ENCODE peak calls at places on chromosomes 3 and 15, in four cellular contexts. O is endodermal cell, X is uterus, Y is neural progenitor cell. F is an unnamed sample. For H3K36me3, the result is how much of the 10 kb centered on the place peaks cover.

GRCh38 chr3:169825316-169825715 is 12.6 kb upstream of the LRRC34 start:
- DNase-seq in O (no peak), X (no peak), Y (no peak), F (no peak)

GRCh38 chr3:27990837-27991236 is 250.6 kb upstream of the CMC1 start:
- DNase-seq in O (no peak), X (no peak), Y (no peak), F (no peak)

GRCh38 chr3:195929452-195929851 is 21.1 kb upstream of the TNK2 start:
- DNase-seq in O (no peak), X (no peak), Y (no peak), F (no peak)

GRCh38 chr3:86481031-86481430 is 509.9 kb downstream of the VGLL3 start:
- DNase-seq in O (no peak), X (no peak), Y (no peak), F (no peak)

GRCh38 chr3:16322189-16322588 is 57.2 kb downstream of the OXNAD1 start:
- DNase-seq in O (no peak), X (no peak), Y (no peak), F (no peak)

GRCh38 chr15:66955871-66956585 is 109.4 kb upstream of the SMAD3 start:
- DNase-seq in O (no peak), X (no peak), Y (no peak), F (peak)

GRCh38 chr3:16993227-16993626 is 108.5 kb downstream of the PLCL2 start:
- DNase-seq in O (no peak), X (no peak), Y (no peak), F (peak)

GRCh38 chr3:42706721-42707619 is 4.4 kb upstream of the HHATL start:
- DNase-seq in O (no peak), X (no peak), Y (no peak), F (no peak)

GRCh38 chr15:75177360-75178071 is 24.2 kb upstream of the C15orf39 start:
- DNase-seq in O (peak), X (no peak), Y (no peak), F (no peak)

GRCh38 chr15:82663186-82663600 is 16.0 kb upstream of the CPEB1 start:
- DNase-seq in O (peak), X (no peak), Y (peak), F (peak)

GRCh38 chr3:36895488-36896409 is 49.1 kb downstream of the TRANK1 start:
- DNase-seq in O (no peak), X (no peak), Y (no peak), F (no peak)

GRCh38 chr3:36891651-36892268 is 53.1 kb downstream of the TRANK1 start:
- DNase-seq in O (peak), X (no peak), Y (no peak), F (no peak)

GRCh38 chr3:36894924-36895323 is 49.9 kb downstream of the TRANK1 start:
- DNase-seq in O (no peak), X (no peak), Y (no peak), F (no peak)

GRCh38 chr3:36892457-36893136 is 52.3 kb downstream of the TRANK1 start:
- DNase-seq in O (no peak), X (no peak), Y (no peak), F (no peak)

DNA sequence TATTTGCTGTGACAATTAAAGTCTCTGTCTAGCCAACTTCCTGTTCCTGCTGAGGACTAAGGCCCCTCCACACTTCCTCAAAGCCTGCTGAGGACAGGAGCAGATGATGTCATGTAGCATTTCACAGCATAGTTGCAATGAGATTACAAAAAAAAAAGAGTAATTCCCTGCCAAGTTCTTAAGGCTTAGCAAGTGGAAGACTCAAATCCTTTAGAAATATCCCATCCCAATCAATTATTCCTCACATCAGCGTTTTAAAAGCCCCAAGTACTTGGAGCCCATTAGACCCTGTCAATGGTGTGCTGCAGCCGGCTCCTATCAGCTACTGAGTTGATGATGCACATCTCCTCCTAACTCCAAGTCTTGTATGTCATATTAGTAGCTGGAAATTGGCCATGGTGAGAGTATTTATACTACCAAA is 51.7 kb downstream of the TRANK1 start:
- DNase-seq in O (no peak), X (no peak), Y (no peak), F (peak)
- H3K36me3 ChIP-seq in O (under half), X (under half), Y (under half), F (under half)

DNA sequence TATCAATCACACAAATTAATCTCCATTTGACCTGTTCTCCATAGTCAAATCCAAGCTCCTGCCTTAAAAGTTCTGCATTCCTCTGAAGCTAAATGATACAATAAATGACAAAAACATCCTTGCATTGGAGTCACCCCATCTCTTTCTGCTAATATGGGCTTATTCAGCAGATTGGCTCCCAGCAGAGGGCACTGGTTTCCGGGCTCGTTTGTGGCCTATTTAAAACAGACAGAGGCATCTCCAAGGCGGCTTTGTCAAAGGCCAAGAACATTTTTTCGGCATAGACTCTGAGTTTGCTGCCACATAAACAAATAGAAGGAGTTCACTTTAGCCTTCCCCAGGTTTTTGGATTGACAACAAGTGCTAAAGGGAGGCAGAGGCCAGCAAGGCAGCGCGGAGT is 204.4 kb upstream of the RASGRP1 start:
- DNase-seq in O (peak), X (peak), Y (peak), F (no peak)
- TF ChIP-seq CTCF in O (peak), X (peak), Y (peak), F (peak)

DNA sequence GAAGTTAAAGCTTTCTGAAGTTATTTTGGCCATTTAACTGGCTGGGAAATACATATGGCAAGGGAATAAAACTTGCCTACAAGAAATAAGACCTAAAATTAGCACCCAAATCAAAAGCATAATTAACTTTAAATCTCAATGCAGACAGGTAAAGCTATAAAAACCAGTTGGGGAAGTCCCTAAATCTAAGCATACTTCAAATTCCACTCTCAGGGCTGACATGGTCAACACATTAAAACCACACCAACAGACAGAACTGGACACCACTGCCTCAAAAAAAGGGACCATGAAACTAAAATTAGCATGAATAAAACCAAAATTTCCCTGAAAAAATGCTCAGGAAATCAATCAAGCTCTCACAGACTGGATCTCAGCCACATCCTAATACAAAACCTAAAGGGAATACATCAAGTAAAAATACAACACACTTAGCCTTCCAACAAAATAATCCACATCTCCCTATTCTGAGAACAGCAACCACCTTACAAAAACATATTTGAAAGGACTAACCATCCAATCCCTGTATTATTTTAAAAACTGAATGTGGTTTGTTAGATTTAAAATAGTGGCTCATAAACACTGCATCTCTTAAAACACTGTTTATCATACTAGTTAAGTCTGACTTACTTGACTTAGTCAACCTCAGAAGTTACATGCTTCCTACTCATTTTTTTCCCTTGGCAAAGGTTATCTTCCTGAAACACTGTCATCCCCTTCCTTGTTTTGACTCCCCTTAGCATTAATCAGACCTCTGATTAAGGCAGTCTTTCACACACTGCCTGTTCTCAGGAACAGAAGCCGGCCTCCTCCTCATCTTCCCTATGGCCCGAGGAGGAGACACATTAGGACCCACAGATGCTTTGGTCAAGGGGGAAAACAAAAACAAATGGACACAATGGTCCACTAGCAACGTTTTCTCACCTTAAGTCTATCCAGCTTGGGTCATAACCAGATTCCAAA is 8.3 kb downstream of the TRA2B start:
- DNase-seq in O (peak), X (no peak), Y (peak), F (no peak)
- H3K4me3 ChIP-seq in O (peak), X (no peak), Y (peak), F (no peak)

DNA sequence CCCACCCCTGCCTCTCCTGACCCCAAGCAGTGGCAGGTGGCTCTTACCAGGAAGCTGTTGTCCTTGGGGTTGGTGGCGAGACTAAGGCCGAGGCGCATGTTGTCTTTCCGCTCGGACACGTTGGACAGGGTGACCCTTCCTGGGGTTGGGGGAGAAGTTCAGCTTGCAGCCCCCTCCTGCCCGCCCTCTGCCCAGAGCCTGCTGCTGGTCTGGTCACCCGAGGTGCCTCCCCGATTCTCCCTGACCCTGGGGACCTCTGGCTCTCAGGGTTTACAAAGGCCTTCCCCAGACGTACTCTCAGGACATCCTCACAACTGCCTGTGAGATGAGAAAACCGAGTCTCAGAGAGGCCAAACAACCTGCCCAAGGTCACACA is 67.3 kb downstream of the ITGA11 start:
- DNase-seq in O (no peak), X (no peak), Y (no peak), F (no peak)
- H3K36me3 ChIP-seq in O (under half), X (under half), Y (under half), F (under half)

GRCh38 chr3:108505811-108506210 is 4.6 kb downstream of the MYH15 start:
- DNase-seq in O (no peak), X (no peak), Y (peak), F (no peak)
- TF ChIP-seq CTCF in O (peak), X (no peak), Y (peak), F (no peak)

DNA sequence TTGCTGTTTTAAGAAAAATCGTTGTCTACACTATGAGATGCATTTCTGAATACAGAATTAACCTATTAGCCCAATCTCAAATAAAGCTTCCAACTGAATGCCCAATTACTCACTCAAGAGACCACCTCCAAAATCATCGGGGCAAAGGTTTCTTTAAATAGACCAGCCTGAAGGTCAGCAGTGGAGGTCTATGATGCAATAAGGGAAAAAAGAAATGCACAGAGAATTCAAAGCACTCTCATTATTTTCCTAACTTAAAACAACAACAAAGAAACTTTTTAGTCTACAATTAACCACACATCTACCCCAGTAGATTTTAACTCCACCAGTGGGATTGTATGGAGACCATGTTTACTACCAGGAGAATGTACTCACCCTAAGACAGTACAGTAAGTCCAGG is 657.7 kb upstream of the CCDC54 start:
- DNase-seq in O (no peak), X (no peak), Y (no peak), F (no peak)
- H3K4me3 ChIP-seq in O (no peak), X (no peak), Y (no peak), F (no peak)

GRCh38 chr3:183837894-183838293 is 12.5 kb upstream of the MAP6D1 start:
- DNase-seq in O (no peak), X (no peak), Y (no peak), F (no peak)

GRCh38 chr3:183839751-183840150 is 14.4 kb upstream of the MAP6D1 start:
- DNase-seq in O (no peak), X (no peak), Y (no peak), F (no peak)

DNA sequence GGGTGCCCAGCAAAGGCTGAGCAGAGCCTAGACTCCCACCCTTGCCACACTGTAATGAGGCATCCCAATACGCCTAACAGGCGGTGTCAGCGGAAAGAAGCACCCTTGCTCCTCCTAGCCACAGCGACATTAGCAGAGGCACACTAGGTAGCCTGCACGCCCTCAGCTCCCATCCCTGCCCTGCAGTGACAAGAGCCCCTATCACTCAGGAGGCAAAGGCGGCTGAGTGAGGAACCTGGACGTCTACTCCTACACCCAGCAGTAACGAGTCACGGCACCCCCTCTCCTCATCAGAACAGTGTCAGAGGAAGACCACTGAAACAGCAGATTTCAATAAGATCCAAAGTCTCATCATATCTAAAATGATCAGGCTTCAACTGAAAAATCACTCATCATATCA is 12.0 kb upstream of the MAP6D1 start:
- DNase-seq in O (no peak), X (no peak), Y (no peak), F (no peak)
- H3K36me3 ChIP-seq in O (half or more), X (under half), Y (under half), F (under half)

DNA sequence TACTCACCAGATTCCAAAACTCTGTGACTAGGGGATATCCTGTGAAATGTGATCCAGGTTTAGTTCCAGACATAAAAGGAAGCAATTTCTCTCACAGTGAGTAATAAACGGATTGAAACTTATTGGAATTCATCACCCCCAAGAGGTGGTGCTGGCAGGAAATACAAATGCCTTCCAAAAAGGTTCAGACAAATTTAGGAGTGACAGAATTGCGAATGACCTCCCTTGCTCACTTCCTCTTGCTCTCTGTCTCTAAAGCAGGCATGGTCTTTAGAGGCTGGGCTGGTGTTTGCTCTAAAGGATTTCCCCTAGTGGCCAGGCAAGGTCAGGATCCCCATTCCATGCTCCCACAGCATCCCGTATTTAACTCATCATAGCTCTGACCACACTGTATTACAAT is 449.4 kb upstream of the PPP2R3A start:
- DNase-seq in O (peak), X (no peak), Y (peak), F (peak)
- TF ChIP-seq CTCF in O (peak), X (no peak), Y (peak), F (peak)

GRCh38 chr15:96054029-96054428 is 276.5 kb upstream of the NR2F2 start:
- DNase-seq in O (peak), X (no peak), Y (no peak), F (no peak)
- H3K4me3 ChIP-seq in O (peak), X (no peak), Y (peak), F (no peak)

GRCh38 chr15:88525418-88525817 is 21.1 kb downstream of the DET1 start:
- DNase-seq in O (no peak), X (no peak), Y (no peak), F (no peak)

GRCh38 chr15:88529021-88529630 is 17.4 kb downstream of the DET1 start:
- DNase-seq in O (no peak), X (no peak), Y (no peak), F (no peak)

DNA sequence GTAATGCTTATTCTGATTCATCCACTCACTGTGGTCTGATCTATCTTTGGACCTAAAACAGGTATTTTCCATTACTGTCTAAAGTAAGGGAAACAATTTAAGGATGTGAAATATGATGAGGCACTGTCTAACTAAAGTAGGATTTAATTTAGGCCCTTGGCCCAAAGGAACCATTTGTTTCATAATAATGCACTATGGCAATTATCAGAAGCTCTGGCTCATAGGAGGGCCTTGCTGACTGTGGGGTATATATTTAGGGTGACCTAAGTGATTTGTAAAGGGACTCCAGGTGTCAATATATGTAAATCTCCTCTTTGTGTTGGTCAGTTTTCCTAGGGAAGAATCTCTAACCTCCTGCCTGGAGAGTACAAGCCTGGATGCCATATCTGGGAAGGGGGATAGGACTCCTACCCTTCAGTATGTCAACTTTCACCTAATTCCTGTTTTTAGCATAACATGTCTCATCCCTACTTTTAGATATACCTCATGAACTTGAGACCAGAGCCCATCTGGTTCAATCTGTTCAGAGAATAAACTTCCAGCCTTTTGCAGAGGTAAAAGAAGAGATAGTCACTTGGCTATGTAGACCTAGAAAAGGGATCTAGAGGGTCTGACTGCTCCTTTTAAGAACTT is 20.1 kb downstream of the DET1 start:
- DNase-seq in O (no peak), X (no peak), Y (no peak), F (no peak)
- H3K36me3 ChIP-seq in O (under half), X (under half), Y (under half), F (under half)